ENCODE peak calls at places on chromosomes 16 and 17, in four cellular contexts. S is tibial artery, N is neural progenitor cell, G is HFF-Myc. K is an unnamed sample.

GRCh38 chr16:11202260-11203091 is 53.5 kb downstream of the SOCS1 start:
- DNase-seq in S (no peak), N (peak), G (no peak), K (peak)

GRCh38 chr17:72518810-72519597 is 398.2 kb downstream of the SOX9 start:
- DNase-seq in S (no peak), N (no peak), G (no peak), K (no peak)

GRCh38 chr17:37312137-37312923 is 63.5 kb upstream of the C17orf78 start:
- DNase-seq in S (no peak), N (no peak), G (no peak), K (no peak)

GRCh38 chr17:72388765-72389473 is 268.1 kb downstream of the SOX9 start:
- DNase-seq in S (no peak), N (no peak), G (no peak), K (peak)

GRCh38 chr16:12455287-12455798 is 348.3 kb downstream of the CPPED1 start:
- DNase-seq in S (no peak), N (peak), G (no peak), K (peak)

GRCh38 chr17:61418433-61418832 is 18.8 kb downstream of the TBX2 start:
- DNase-seq in S (no peak), N (no peak), G (no peak), K (no peak)

GRCh38 chr17:19016881-19017280 is 12.3 kb upstream of the FAM83G start:
- DNase-seq in S (no peak), N (no peak), G (no peak), K (no peak)

GRCh38 chr16:9134739-9135138 is 43.3 kb downstream of the HAPSTR1 start:
- DNase-seq in S (peak), N (peak), G (no peak), K (no peak)

GRCh38 chr16:3907586-3907985 is 27.1 kb upstream of the CREBBP start:
- DNase-seq in S (no peak), N (no peak), G (no peak), K (no peak)

GRCh38 chr16:87317766-87318121 is 552 bp upstream of the C16orf95 start:
- DNase-seq in S (peak), N (no peak), G (no peak), K (peak)

GRCh38 chr17:29958947-29959657 is 17.7 kb downstream of the EFCAB5 start:
- DNase-seq in S (no peak), N (no peak), G (no peak), K (peak)

GRCh38 chr17:57956311-57957119 is 1.3 kb upstream of the CUEDC1 start:
- DNase-seq in S (peak), N (no peak), G (no peak), K (no peak)

GRCh38 chr17:48022906-48023305 is 14.7 kb downstream of the COPZ2 start:
- DNase-seq in S (no peak), N (no peak), G (no peak), K (no peak)

GRCh38 chr17:55144518-55144917 is 120.2 kb upstream of the HLF start:
- DNase-seq in S (no peak), N (no peak), G (no peak), K (no peak)

GRCh38 chr17:57032343-57032742 is 52.7 kb upstream of the AKAP1 start:
- DNase-seq in S (peak), N (peak), G (no peak), K (no peak)

GRCh38 chr16:2194852-2195315 is 1.5 kb downstream of the CASKIN1 start:
- DNase-seq in S (no peak), N (peak), G (no peak), K (peak)

GRCh38 chr16:16938980-16939379 is 531.8 kb downstream of the XYLT1 start:
- DNase-seq in S (no peak), N (no peak), G (no peak), K (no peak)
- TF ChIP-seq CTCF in S (no peak), N (no peak), G (no peak), K (no peak)

DNA sequence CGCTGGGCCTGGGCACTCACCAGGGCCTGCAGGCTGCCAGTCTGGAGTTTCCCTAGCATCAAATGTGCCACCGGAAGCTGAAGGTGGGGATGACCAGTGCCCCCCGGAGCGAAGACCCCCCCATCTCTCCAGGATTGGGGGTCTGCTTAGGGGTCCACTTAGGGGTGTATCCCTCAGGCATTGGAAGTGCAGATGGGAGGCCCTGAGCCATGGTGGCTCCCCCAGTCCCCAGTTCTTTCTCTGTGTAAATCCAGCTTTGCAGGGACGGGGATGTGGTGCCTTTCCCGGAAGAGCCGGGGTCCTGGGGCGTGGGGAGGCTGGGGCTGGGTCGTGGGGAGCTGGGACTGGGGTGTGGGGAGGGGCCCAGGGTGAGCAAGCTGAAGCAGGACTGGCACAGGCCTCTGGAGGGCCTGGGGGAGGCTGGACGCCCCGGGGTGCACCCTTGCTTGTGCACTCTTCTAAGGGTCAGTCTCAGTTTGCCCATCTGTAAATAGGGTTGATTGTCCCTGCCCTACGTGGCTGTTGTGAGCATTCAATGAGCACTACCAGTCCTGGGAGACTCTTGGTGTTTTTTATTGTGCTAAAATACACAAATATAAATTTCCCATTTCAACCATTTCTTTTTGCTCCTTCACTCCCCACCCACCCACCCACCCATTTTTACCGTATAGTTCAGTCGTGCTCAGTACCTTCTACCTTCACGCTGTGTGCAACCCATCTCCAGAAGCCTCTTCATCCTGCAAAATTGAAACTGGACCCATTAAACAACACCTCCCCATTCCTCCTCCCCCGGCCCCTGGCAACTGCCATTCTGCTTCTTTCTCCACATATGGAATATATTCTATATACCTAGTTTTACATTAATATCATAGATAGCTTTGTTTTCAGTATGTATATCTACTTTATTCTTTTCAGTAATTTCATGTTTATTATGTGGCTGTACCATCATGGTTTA is 7.7 kb upstream of the TBC1D3B start:
- DNase-seq in S (no peak), N (no peak), G (no peak), K (no peak)
- H3K4me3 ChIP-seq in S (peak), N (peak), G (no peak), K (no peak)

DNA sequence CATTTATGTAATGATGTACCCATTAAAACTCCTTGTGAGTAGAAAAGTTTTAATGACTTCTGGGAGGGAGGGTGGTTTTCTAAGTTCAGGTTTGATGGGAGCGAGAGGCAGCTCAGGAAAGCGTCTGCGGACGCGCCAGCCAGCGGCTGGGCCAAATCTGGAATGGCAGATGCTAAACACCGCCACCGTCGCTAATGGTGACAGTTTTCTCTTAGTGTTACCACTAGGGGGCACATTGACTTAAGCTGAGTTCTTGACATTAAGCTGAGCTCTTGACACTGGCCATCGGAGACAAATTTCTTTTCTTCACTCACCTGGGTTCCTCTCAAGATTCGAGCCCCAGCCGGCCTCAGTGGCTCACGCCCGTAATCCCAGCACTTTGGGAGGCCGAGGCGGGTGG is 6.7 kb downstream of the TRPV1 start:
- DNase-seq in S (no peak), N (peak), G (no peak), K (peak)
- TF ChIP-seq CTCF in S (peak), N (peak), G (peak), K (peak)

DNA sequence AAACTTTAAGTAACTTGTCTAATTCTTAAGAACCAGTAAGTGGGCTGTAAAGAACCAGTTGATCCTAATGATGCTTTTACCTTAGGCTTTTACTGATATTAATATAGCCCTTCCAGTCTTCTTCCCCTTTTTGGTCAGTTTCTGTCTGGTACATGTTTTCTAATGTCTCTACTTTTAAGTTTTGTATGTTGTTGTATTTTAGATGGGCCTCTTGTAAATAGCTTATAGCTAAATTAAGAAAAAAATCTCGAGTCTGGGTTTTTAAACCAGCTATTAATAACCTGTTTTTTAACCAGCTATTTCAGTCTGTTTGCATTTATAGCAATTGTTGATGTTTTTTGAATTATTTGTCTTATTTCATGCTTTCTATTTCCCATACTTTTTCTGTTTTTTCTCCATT is 79.0 kb downstream of the PITPNC1 start:
- DNase-seq in S (no peak), N (no peak), G (no peak), K (no peak)
- H3K4me3 ChIP-seq in S (no peak), N (no peak), G (no peak), K (no peak)

DNA sequence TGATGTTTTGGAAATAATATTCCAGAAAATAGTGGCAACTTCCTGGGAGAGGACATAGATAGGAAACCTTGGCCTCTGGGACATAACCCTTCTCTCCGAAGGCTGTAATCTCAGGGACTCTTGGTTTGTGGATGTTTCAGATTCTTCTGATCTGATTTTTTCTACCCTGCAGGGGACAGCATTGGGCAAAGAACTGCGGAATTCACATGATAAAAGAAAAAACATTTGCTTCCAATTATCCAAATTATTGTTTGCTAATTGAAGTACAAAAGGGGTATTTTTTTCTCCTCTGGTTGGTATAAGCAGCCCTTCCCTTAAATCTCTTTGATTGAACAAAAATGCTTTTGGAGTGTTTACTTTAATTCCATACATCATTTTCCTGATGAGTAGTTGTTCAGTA is 251.7 kb upstream of the IRX3 start:
- DNase-seq in S (no peak), N (peak), G (no peak), K (no peak)
- TF ChIP-seq CTCF in S (no peak), N (peak), G (peak), K (no peak)

GRCh38 chr16:28985611-28986041 is 774 bp downstream of the LAT start:
- DNase-seq in S (no peak), N (no peak), G (no peak), K (no peak)

GRCh38 chr16:28984619-28985135 is at the start of gene LAT:
- DNase-seq in S (no peak), N (no peak), G (no peak), K (no peak)

GRCh38 chr16:28987170-28987853 is 2.5 kb downstream of the LAT start:
- DNase-seq in S (no peak), N (no peak), G (no peak), K (no peak)

GRCh38 chr16:28985206-28985605 is 354 bp downstream of the LAT start:
- DNase-seq in S (no peak), N (no peak), G (no peak), K (no peak)

GRCh38 chr16:28986492-28986891 is 1.6 kb downstream of the LAT start:
- DNase-seq in S (no peak), N (no peak), G (no peak), K (no peak)
- H3K4me3 ChIP-seq in S (no peak), N (no peak), G (no peak), K (no peak)

GRCh38 chr16:75491876-75492275 is 3.4 kb downstream of the CHST6 start:
- DNase-seq in S (no peak), N (peak), G (no peak), K (no peak)
- TF ChIP-seq CTCF in S (no peak), N (peak), G (peak), K (peak)

GRCh38 chr16:65547799-65548446 is 426.1 kb upstream of the CDH11 start:
- DNase-seq in S (no peak), N (peak), G (peak), K (peak)

GRCh38 chr16:65543781-65544740 is 422.2 kb upstream of the CDH11 start:
- DNase-seq in S (no peak), N (no peak), G (no peak), K (no peak)

GRCh38 chr16:65546353-65546791 is 424.5 kb upstream of the CDH11 start:
- DNase-seq in S (no peak), N (no peak), G (no peak), K (no peak)

GRCh38 chr16:65548470-65548869 is 426.6 kb upstream of the CDH11 start:
- DNase-seq in S (no peak), N (peak), G (no peak), K (no peak)
- H3K4me3 ChIP-seq in S (no peak), N (no peak), G (no peak), K (no peak)

GRCh38 chr16:68749424-68749823 is 12.3 kb downstream of the CDH1 start:
- DNase-seq in S (no peak), N (no peak), G (no peak), K (no peak)
- TF ChIP-seq CTCF in S (no peak), N (no peak), G (no peak), K (peak)

K was measured in bronchial epithelial cell.